ENCODE peak calls at places on chromosome 19, in nine cellular contexts. X is pancreas; A is GM12878; R is heart right ventricle; S is left ventricle myocardium inferior; I is breast epithelium; O is CD4-positive, CD25-positive, alpha-beta regulatory T cell; Z is CD8-positive, alpha-beta memory T cell; P is fibroblast of lung. C is an unnamed sample.

GRCh38 chr19:3868770-3869456 is at the start of gene ZFR2:
- DNase-seq in X (no peak), A (no peak), R (no peak), S (no peak), I (no peak), O (no peak), Z (no peak), P (no peak), C (no peak)

GRCh38 chr19:633068-633785 is at the start of gene POLRMT:
- DNase-seq in X (peak; percentile 98), A (peak; percentile 89), R (peak; percentile 98), S (peak; percentile 98), I (peak; percentile 98), O (peak; percentile 98), Z (peak; percentile 91), P (peak; percentile 98), C (peak; percentile 95)

GRCh38 chr19:55253264-55253663 is 5.6 kb downstream of the PPP6R1 start:
- DNase-seq in X (no peak), A (no peak), R (no peak), S (no peak), I (no peak), O (no peak), Z (no peak), P (no peak), C (no peak)

GRCh38 chr19:13795595-13796300 is 505 bp downstream of the ZSWIM4 start:
- DNase-seq in X (peak; percentile 69), A (no peak), R (no peak), S (no peak), I (peak; percentile 59), O (no peak), Z (no peak), P (no peak), C (peak; percentile 75)

GRCh38 chr19:5205937-5206750 is 134.5 kb downstream of the PTPRS start:
- DNase-seq in X (no peak), A (no peak), R (no peak), S (no peak), I (no peak), O (no peak), Z (no peak), P (no peak), C (no peak)

GRCh38 chr19:1279782-1280341 is 4.5 kb downstream of the FAM174C start:
- DNase-seq in X (peak; percentile 93), A (no peak), R (peak; percentile 87), S (peak; percentile 81), I (peak; percentile 72), O (peak; percentile 83), Z (peak; percentile 67), P (peak; percentile 81), C (peak; percentile 36)

GRCh38 chr19:11587302-11587972 is 9.8 kb upstream of the ZNF627 start:
- DNase-seq in X (peak; percentile 85), A (no peak), R (peak; percentile 74), S (peak; percentile 74), I (peak; percentile 63), O (peak; percentile 81), Z (peak; percentile 68), P (peak; percentile 69), C (peak; percentile 67)

GRCh38 chr19:38656171-38656981 is 8.9 kb downstream of the ACTN4 start:
- DNase-seq in X (no peak), A (no peak), R (no peak), S (no peak), I (no peak), O (peak; percentile 71), Z (no peak), P (peak; percentile 68), C (no peak)

GRCh38 chr19:40693150-40693788 is 2.8 kb upstream of the NUMBL start:
- DNase-seq in X (no peak), A (no peak), R (no peak), S (no peak), I (no peak), O (no peak), Z (no peak), P (no peak), C (no peak)

GRCh38 chr19:48319647-48320537 is 5.5 kb upstream of the EMP3 start:
- DNase-seq in X (peak; percentile 93), A (no peak), R (peak; percentile 86), S (peak; percentile 82), I (peak; percentile 65), O (peak; percentile 73), Z (peak; percentile 74), P (peak; percentile 80), C (peak; percentile 41)

GRCh38 chr19:15871570-15871969 is 26.3 kb downstream of the CYP4F2 start:
- DNase-seq in X (no peak), A (no peak), R (no peak), S (no peak), I (no peak), O (peak; percentile 54), Z (no peak), P (no peak), C (no peak)

GRCh38 chr19:38617764-38618589 is at the start of gene MAP4K1:
- DNase-seq in X (no peak), A (peak; percentile 88), R (peak; percentile 59), S (peak; percentile 37), I (no peak), O (peak; percentile 85), Z (peak; percentile 51), P (no peak), C (no peak)

GRCh38 chr19:12838182-12838890 is at the start of gene MAST1:
- DNase-seq in X (peak; percentile 84), A (no peak), R (peak; percentile 25), S (no peak), I (no peak), O (peak; percentile 59), Z (peak; percentile 52), P (no peak), C (no peak)

GRCh38 chr19:43414554-43414953 is at the start of gene TEX101:
- DNase-seq in X (no peak), A (no peak), R (no peak), S (no peak), I (no peak), O (no peak), Z (no peak), P (no peak), C (no peak)

GRCh38 chr19:42606660-42607351 is 12.1 kb upstream of the CEACAM8 start:
- DNase-seq in X (peak; percentile 96), A (no peak), R (peak; percentile 40), S (peak; percentile 23), I (peak; percentile 86), O (peak; percentile 53), Z (peak; percentile 21), P (peak; percentile 5), C (peak; percentile 91)

GRCh38 chr19:6672693-6673290 is 2.8 kb upstream of the TNFSF14 start:
- DNase-seq in X (no peak), A (no peak), R (no peak), S (no peak), I (no peak), O (no peak), Z (no peak), P (no peak), C (no peak)

GRCh38 chr19:43789029-43789428 is 8.3 kb upstream of the KCNN4 start:
- DNase-seq in X (no peak), A (no peak), R (no peak), S (no peak), I (no peak), O (no peak), Z (no peak), P (peak; percentile 58), C (no peak)

GRCh38 chr19:2724148-2724557 is 3.0 kb upstream of the DIRAS1 start:
- DNase-seq in X (no peak), A (no peak), R (no peak), S (no peak), I (no peak), O (no peak), Z (no peak), P (no peak), C (no peak)

GRCh38 chr19:51807925-51808324 is 13.0 kb downstream of the FPR3 start:
- DNase-seq in X (no peak), A (no peak), R (no peak), S (no peak), I (no peak), O (no peak), Z (no peak), P (no peak), C (no peak)

GRCh38 chr19:51808333-51808986 is 13.5 kb downstream of the FPR3 start:
- DNase-seq in X (no peak), A (no peak), R (no peak), S (no peak), I (no peak), O (no peak), Z (no peak), P (peak; percentile 60), C (no peak)

GRCh38 chr19:51810228-51810627 is 15.3 kb downstream of the FPR3 start:
- DNase-seq in X (no peak), A (no peak), R (no peak), S (no peak), I (no peak), O (no peak), Z (no peak), P (no peak), C (no peak)

GRCh38 chr19:51809787-51810186 is 14.8 kb downstream of the FPR3 start:
- DNase-seq in X (no peak), A (no peak), R (no peak), S (no peak), I (no peak), O (no peak), Z (no peak), P (no peak), C (no peak)

DNA sequence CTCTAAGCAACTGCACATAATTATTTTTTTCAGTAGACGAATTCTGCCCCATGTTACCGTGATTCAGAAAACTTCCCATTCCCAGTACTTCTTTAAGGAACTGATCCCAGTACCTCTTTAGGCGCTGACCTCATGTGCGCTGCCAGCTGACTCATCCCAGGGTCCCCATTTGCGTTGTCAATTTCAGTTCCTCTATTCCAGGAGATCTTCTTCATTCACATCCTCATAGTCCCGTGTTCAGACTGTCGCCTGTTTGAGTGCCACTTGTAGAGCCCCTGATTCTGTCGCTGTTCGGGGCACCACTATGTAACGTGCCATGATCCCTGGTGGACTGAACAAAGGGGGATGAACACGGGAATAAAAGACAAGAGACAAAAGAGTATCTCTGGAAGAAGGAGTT is 16.4 kb downstream of the FPR3 start:
- DNase-seq in X (no peak), A (no peak), R (no peak), S (peak; percentile 39), I (no peak), O (no peak), Z (no peak), P (no peak), C (peak; percentile 39)
- H3K27ac ChIP-seq in X (peak overlapping the region; percentile 28), A (no peak overlapping the region), R (no peak overlapping the region), S (no peak overlapping the region), I (no peak overlapping the region), O (no peak overlapping the region), Z (no peak overlapping the region), P (no peak overlapping the region), C (no peak overlapping the region)

GRCh38 chr19:49364083-49364687 is 508 bp downstream of the DKKL1 start:
- DNase-seq in X (no peak), A (no peak), R (peak; percentile 24), S (no peak), I (no peak), O (no peak), Z (no peak), P (no peak), C (no peak)
- H3K27ac ChIP-seq in X (peak overlapping the region; percentile 26), A (no peak overlapping the region), R (peak overlapping the region; percentile 30), S (peak overlapping the region; percentile 96), I (peak overlapping the region; percentile 78), O (no peak overlapping the region), Z (peak overlapping the region; percentile 38), P (no peak overlapping the region), C (no peak overlapping the region)

GRCh38 chr19:18415177-18415867 is 3.9 kb upstream of the SSBP4 start:
- DNase-seq in X (no peak), A (no peak), R (peak; percentile 77), S (peak; percentile 81), I (peak; percentile 69), O (no peak), Z (no peak), P (peak; percentile 65), C (no peak)
- H3K27ac ChIP-seq in X (peak overlapping the region; percentile 82), A (peak overlapping the region; percentile 53), R (peak overlapping the region; percentile 78), S (peak overlapping the region; percentile 99), I (peak overlapping the region; percentile 92), O (no peak overlapping the region), Z (peak overlapping the region; percentile 83), P (peak overlapping the region; percentile 99), C (peak overlapping the region; percentile 78)

GRCh38 chr19:29076161-29076560 is 136.8 kb downstream of the UQCRFS1 start:
- DNase-seq in X (no peak), A (no peak), R (no peak), S (no peak), I (no peak), O (no peak), Z (no peak), P (no peak), C (no peak)
- H3K27ac ChIP-seq in X (no peak overlapping the region), A (no peak overlapping the region), R (no peak overlapping the region), S (no peak overlapping the region), I (no peak overlapping the region), O (no peak overlapping the region), Z (no peak overlapping the region), P (no peak overlapping the region), C (no peak overlapping the region)